ENCODE peak calls at places on chromosomes 2 and 18, in eight cellular contexts. One of them, this sample, is unnamed. For H3K27me3, the result is how much of the 10 kb centered on the place peaks cover.

GRCh38 chr2:46381871-46382270 is 84.7 kb downstream of the EPAS1 start:
- DNase-seq in tibial nerve: no peak
- DNase-seq in gastrocnemius medialis: no peak
- DNase-seq in HCT116: no peak
- DNase-seq in breast epithelium: no peak
- DNase-seq in uterus: no peak
- DNase-seq in testis: peak
- DNase-seq in adrenal gland: no peak
- DNase-seq in this sample: no peak

GRCh38 chr2:118627156-118627555 is 220.3 kb downstream of the EN1 start:
- DNase-seq in tibial nerve: no peak
- DNase-seq in gastrocnemius medialis: no peak
- DNase-seq in HCT116: no peak
- DNase-seq in breast epithelium: no peak
- DNase-seq in uterus: no peak
- DNase-seq in testis: no peak
- DNase-seq in adrenal gland: no peak
- DNase-seq in this sample: no peak

GRCh38 chr2:15912203-15912602 is 28.1 kb upstream of the MYCN start:
- DNase-seq in tibial nerve: peak
- DNase-seq in gastrocnemius medialis: peak
- DNase-seq in HCT116: no peak
- DNase-seq in breast epithelium: peak
- DNase-seq in uterus: peak
- DNase-seq in testis: peak
- DNase-seq in adrenal gland: peak
- DNase-seq in this sample: peak

GRCh38 chr2:52144588-52144987 is 1112.7 kb upstream of the NRXN1 start:
- DNase-seq in tibial nerve: no peak
- DNase-seq in gastrocnemius medialis: no peak
- DNase-seq in HCT116: no peak
- DNase-seq in breast epithelium: no peak
- DNase-seq in uterus: no peak
- DNase-seq in testis: no peak
- DNase-seq in adrenal gland: no peak
- DNase-seq in this sample: no peak

GRCh38 chr2:55565613-55566012 is 46.1 kb downstream of the CFAP36 start:
- DNase-seq in tibial nerve: no peak
- DNase-seq in gastrocnemius medialis: no peak
- DNase-seq in HCT116: no peak
- DNase-seq in breast epithelium: no peak
- DNase-seq in uterus: no peak
- DNase-seq in testis: no peak
- DNase-seq in adrenal gland: no peak
- DNase-seq in this sample: no peak

GRCh38 chr18:36329684-36330434 is 32.3 kb downstream of the FHOD3 start:
- DNase-seq in tibial nerve: no peak
- DNase-seq in gastrocnemius medialis: no peak
- DNase-seq in HCT116: no peak
- DNase-seq in breast epithelium: no peak
- DNase-seq in uterus: no peak
- DNase-seq in testis: no peak
- DNase-seq in adrenal gland: no peak
- DNase-seq in this sample: no peak

GRCh38 chr2:176118606-176119370 is 2.2 kb downstream of the HOXD10 start:
- DNase-seq in tibial nerve: no peak
- DNase-seq in gastrocnemius medialis: no peak
- DNase-seq in HCT116: peak
- DNase-seq in breast epithelium: peak
- DNase-seq in uterus: peak
- DNase-seq in testis: peak
- DNase-seq in adrenal gland: peak
- DNase-seq in this sample: no peak

GRCh38 chr18:72675394-72675793 is 131.3 kb upstream of the CBLN2 start:
- DNase-seq in tibial nerve: no peak
- DNase-seq in gastrocnemius medialis: no peak
- DNase-seq in HCT116: no peak
- DNase-seq in breast epithelium: no peak
- DNase-seq in uterus: no peak
- DNase-seq in testis: peak
- DNase-seq in adrenal gland: no peak
- DNase-seq in this sample: no peak

GRCh38 chr2:172211507-172211906 is 108.8 kb upstream of the DLX2 start:
- DNase-seq in tibial nerve: no peak
- DNase-seq in gastrocnemius medialis: no peak
- DNase-seq in HCT116: no peak
- DNase-seq in breast epithelium: no peak
- DNase-seq in uterus: no peak
- DNase-seq in testis: no peak
- DNase-seq in adrenal gland: no peak
- DNase-seq in this sample: no peak

GRCh38 chr2:172927381-172928357 is 148.0 kb upstream of the MAP3K20 start:
- DNase-seq in tibial nerve: no peak
- DNase-seq in gastrocnemius medialis: no peak
- DNase-seq in HCT116: no peak
- DNase-seq in breast epithelium: no peak
- DNase-seq in uterus: no peak
- DNase-seq in testis: peak
- DNase-seq in adrenal gland: peak
- DNase-seq in this sample: peak

GRCh38 chr2:32742381-32742780 is 114.5 kb downstream of the TTC27 start:
- DNase-seq in tibial nerve: no peak
- DNase-seq in gastrocnemius medialis: no peak
- DNase-seq in HCT116: no peak
- DNase-seq in breast epithelium: no peak
- DNase-seq in uterus: no peak
- DNase-seq in testis: no peak
- DNase-seq in adrenal gland: no peak
- DNase-seq in this sample: no peak

GRCh38 chr18:63970803-63971191 is 916 bp downstream of the SERPINB8 start:
- DNase-seq in tibial nerve: peak
- DNase-seq in gastrocnemius medialis: no peak
- DNase-seq in HCT116: no peak
- DNase-seq in breast epithelium: no peak
- DNase-seq in uterus: peak
- DNase-seq in testis: peak
- DNase-seq in adrenal gland: no peak
- DNase-seq in this sample: peak

GRCh38 chr2:182824759-182825143 is 41.7 kb downstream of the FRZB start:
- DNase-seq in tibial nerve: no peak
- DNase-seq in gastrocnemius medialis: no peak
- DNase-seq in HCT116: no peak
- DNase-seq in breast epithelium: no peak
- DNase-seq in uterus: no peak
- DNase-seq in testis: no peak
- DNase-seq in adrenal gland: no peak
- DNase-seq in this sample: no peak

GRCh38 chr2:67215214-67215613 is 181.9 kb upstream of the ETAA1 start:
- DNase-seq in tibial nerve: no peak
- DNase-seq in gastrocnemius medialis: no peak
- DNase-seq in HCT116: no peak
- DNase-seq in breast epithelium: no peak
- DNase-seq in uterus: peak
- DNase-seq in testis: peak
- DNase-seq in adrenal gland: peak
- DNase-seq in this sample: peak

GRCh38 chr18:41146301-41146700 is 808.7 kb upstream of the PIK3C3 start:
- DNase-seq in tibial nerve: no peak
- DNase-seq in gastrocnemius medialis: no peak
- DNase-seq in HCT116: no peak
- DNase-seq in breast epithelium: no peak
- DNase-seq in uterus: no peak
- DNase-seq in testis: no peak
- DNase-seq in adrenal gland: no peak
- DNase-seq in this sample: no peak

GRCh38 chr2:593354-594026 is 83.7 kb downstream of the TMEM18 start:
- DNase-seq in tibial nerve: no peak
- DNase-seq in gastrocnemius medialis: no peak
- DNase-seq in HCT116: no peak
- DNase-seq in breast epithelium: no peak
- DNase-seq in uterus: no peak
- DNase-seq in testis: no peak
- DNase-seq in adrenal gland: no peak
- DNase-seq in this sample: no peak

GRCh38 chr2:216498418-216499413 is at the start of gene RPL37A:
- DNase-seq in tibial nerve: peak
- DNase-seq in gastrocnemius medialis: peak
- DNase-seq in HCT116: peak
- DNase-seq in breast epithelium: peak
- DNase-seq in uterus: peak
- DNase-seq in testis: peak
- DNase-seq in adrenal gland: peak
- DNase-seq in this sample: peak
- TF ChIP-seq POLR2A in tibial nerve: peak
- TF ChIP-seq POLR2A in gastrocnemius medialis: peak
- TF ChIP-seq POLR2A in HCT116: peak
- TF ChIP-seq POLR2A in breast epithelium: peak
- TF ChIP-seq POLR2A in uterus: peak
- TF ChIP-seq POLR2A in testis: peak
- TF ChIP-seq POLR2A in adrenal gland: peak
- TF ChIP-seq POLR2A in this sample: peak

DNA sequence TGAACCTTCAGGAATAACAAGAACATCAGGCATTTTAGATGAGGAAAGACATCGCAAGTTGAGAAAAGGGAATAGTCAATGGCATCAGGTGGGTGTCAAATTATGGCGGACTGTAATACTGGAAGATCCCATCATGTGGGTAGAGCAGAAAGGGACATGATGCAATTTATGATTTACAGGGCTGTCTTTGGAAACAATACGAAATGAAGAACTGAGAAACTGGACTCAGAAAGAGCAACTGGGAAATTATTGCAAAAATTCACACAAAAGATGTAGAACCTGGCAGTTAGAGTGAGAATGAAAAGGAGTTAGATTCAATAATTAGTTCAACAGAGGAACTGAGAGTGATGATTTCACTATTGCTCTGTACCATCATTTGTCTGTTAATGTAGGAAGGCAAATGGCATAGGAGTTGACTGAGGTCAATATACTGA is 1635.0 kb upstream of the ACVR2A start:
- DNase-seq in tibial nerve: no peak
- DNase-seq in gastrocnemius medialis: no peak
- DNase-seq in HCT116: no peak
- DNase-seq in breast epithelium: no peak
- DNase-seq in uterus: no peak
- DNase-seq in testis: no peak
- DNase-seq in adrenal gland: no peak
- DNase-seq in this sample: no peak
- H3K27me3 ChIP-seq in tibial nerve: under half
- H3K27me3 ChIP-seq in gastrocnemius medialis: under half
- H3K27me3 ChIP-seq in HCT116: under half
- H3K27me3 ChIP-seq in breast epithelium: under half
- H3K27me3 ChIP-seq in uterus: under half
- H3K27me3 ChIP-seq in testis: under half
- H3K27me3 ChIP-seq in adrenal gland: under half
- H3K27me3 ChIP-seq in this sample: under half

DNA sequence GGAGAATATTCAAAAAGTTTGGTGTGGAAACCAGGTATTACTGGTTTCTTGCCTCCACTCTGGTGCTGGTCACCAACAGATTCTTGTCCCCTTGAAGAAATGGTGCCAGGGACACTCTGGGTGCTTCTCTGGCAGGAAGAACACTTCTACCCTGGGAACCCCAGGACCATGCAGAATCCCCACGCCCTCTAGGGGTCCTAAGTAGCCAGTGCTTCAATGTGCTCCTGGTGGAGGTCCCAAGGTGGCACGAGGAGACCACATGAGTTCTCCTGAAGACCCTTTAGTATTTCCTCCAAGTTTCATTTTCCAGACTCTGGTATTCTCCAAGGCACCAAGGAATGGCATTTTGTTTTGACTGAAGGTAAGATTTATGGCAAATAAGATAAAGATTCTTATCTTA is 380.6 kb downstream of the TSN start:
- DNase-seq in tibial nerve: no peak
- DNase-seq in gastrocnemius medialis: no peak
- DNase-seq in HCT116: peak
- DNase-seq in breast epithelium: no peak
- DNase-seq in uterus: no peak
- DNase-seq in testis: no peak
- DNase-seq in adrenal gland: no peak
- DNase-seq in this sample: no peak
- TF ChIP-seq CTCF in tibial nerve: no peak
- TF ChIP-seq CTCF in gastrocnemius medialis: no peak
- TF ChIP-seq CTCF in HCT116: peak
- TF ChIP-seq CTCF in breast epithelium: no peak
- TF ChIP-seq CTCF in uterus: no peak
- TF ChIP-seq CTCF in testis: no peak
- TF ChIP-seq CTCF in adrenal gland: no peak
- TF ChIP-seq CTCF in this sample: no peak

DNA sequence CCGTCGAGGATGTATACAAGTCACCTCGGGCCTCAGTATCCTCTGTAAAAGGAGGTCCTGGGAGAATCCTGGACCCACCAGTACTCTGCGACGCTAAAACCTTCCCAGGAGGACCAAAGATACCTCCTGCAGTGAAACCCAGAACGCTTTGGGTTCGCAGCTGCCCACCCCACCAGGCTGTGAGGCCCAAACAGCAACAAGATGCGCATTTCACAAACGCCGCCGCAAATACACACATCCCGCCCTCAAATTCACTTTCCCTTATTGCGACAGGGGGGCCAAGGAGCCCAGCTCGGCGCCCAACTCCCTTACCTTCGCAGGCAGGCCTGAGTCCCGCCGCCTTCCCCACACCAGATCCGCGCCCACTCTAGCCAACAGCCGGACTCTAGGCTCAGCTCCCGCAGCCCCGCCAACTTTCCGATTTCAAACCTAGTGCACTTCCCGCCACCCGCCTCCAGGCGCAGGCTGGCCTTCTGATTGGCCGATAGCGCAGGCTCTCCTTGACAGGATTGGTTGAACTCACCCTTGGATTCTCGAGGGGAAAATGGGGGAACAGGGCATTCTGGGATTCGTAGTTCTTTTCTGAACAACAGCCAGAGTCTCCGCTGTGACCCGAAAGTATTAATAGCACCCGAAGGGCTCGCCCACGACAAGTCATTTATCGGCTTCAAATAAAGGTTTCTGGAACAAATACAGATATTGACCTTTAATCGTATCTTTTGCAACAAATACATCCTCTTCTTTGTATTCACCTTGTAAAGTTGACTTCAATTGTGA is at the start of gene SPC25:
- DNase-seq in tibial nerve: peak
- DNase-seq in gastrocnemius medialis: peak
- DNase-seq in HCT116: peak
- DNase-seq in breast epithelium: peak
- DNase-seq in uterus: peak
- DNase-seq in testis: peak
- DNase-seq in adrenal gland: peak
- DNase-seq in this sample: peak
- TF ChIP-seq POLR2A in tibial nerve: no peak
- TF ChIP-seq POLR2A in gastrocnemius medialis: no peak
- TF ChIP-seq POLR2A in HCT116: peak
- TF ChIP-seq POLR2A in breast epithelium: no peak
- TF ChIP-seq POLR2A in uterus: no peak
- TF ChIP-seq POLR2A in testis: no peak
- TF ChIP-seq POLR2A in adrenal gland: no peak
- TF ChIP-seq POLR2A in this sample: no peak

DNA sequence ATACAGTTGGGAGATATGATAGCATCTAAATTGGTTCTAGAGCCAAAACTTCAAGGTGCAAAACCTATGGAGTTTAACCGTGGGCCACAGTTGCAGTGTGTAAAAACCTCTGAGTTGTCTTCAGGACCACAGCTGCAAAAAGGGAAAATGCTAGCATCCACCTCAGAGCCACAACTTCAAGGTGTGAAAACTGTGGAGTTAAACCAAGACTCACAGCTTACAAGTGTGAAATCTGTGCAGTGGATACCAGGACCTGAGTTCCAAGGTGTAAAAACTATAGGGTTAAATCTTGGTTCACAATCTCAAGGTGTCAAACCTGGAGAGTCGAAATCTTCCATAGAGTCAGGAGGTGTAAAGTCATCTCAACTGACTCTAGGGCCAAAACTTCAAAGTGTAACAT is 10.4 kb upstream of the ZNF512 start:
- DNase-seq in tibial nerve: no peak
- DNase-seq in gastrocnemius medialis: no peak
- DNase-seq in HCT116: no peak
- DNase-seq in breast epithelium: no peak
- DNase-seq in uterus: no peak
- DNase-seq in testis: no peak
- DNase-seq in adrenal gland: no peak
- DNase-seq in this sample: no peak
- H3K27me3 ChIP-seq in tibial nerve: under half
- H3K27me3 ChIP-seq in gastrocnemius medialis: under half
- H3K27me3 ChIP-seq in HCT116: under half
- H3K27me3 ChIP-seq in breast epithelium: under half
- H3K27me3 ChIP-seq in uterus: under half
- H3K27me3 ChIP-seq in testis: under half
- H3K27me3 ChIP-seq in adrenal gland: under half
- H3K27me3 ChIP-seq in this sample: under half